ENCODE peak calls at places on chromosomes 1 and 21, in eight cellular contexts. One of them, this sample, is unnamed.

GRCh38 chr21:43322805-43323204 is 104.1 kb downstream of the SIK1 start:
- DNase-seq in iPS-NIHi11: no peak
- DNase-seq in astrocyte of the cerebellum: no peak
- DNase-seq in cardiac fibroblast: no peak
- DNase-seq in SIG-M5: no peak
- DNase-seq in tibial artery: no peak
- DNase-seq in stimulated activated CD8-positive, alpha-beta memory T cell treated with anti-CD3 and anti-CD28 coated beads, Interleukin-12 subunit alpha, Interleukin-12 subunit beta, amount 100 ng/mL, for 1 hour: no peak
- DNase-seq in endothelial cell of umbilical vein: no peak
- DNase-seq in this sample: no peak

GRCh38 chr1:53689736-53690401 is 49.1 kb downstream of the GLIS1 start:
- DNase-seq in iPS-NIHi11: no peak
- DNase-seq in astrocyte of the cerebellum: no peak
- DNase-seq in cardiac fibroblast: no peak
- DNase-seq in SIG-M5: no peak
- DNase-seq in tibial artery: no peak
- DNase-seq in stimulated activated CD8-positive, alpha-beta memory T cell treated with anti-CD3 and anti-CD28 coated beads, Interleukin-12 subunit alpha, Interleukin-12 subunit beta, amount 100 ng/mL, for 1 hour: no peak
- DNase-seq in endothelial cell of umbilical vein: no peak
- DNase-seq in this sample: no peak

GRCh38 chr1:166944186-166944967 is 31.0 kb downstream of the ILDR2 start:
- DNase-seq in iPS-NIHi11: no peak
- DNase-seq in astrocyte of the cerebellum: peak
- DNase-seq in cardiac fibroblast: peak
- DNase-seq in SIG-M5: no peak
- DNase-seq in tibial artery: no peak
- DNase-seq in stimulated activated CD8-positive, alpha-beta memory T cell treated with anti-CD3 and anti-CD28 coated beads, Interleukin-12 subunit alpha, Interleukin-12 subunit beta, amount 100 ng/mL, for 1 hour: no peak
- DNase-seq in endothelial cell of umbilical vein: no peak
- DNase-seq in this sample: no peak

GRCh38 chr1:14945132-14946010 is 208.2 kb upstream of the TMEM51 start:
- DNase-seq in iPS-NIHi11: peak
- DNase-seq in astrocyte of the cerebellum: peak
- DNase-seq in cardiac fibroblast: peak
- DNase-seq in SIG-M5: no peak
- DNase-seq in tibial artery: peak
- DNase-seq in stimulated activated CD8-positive, alpha-beta memory T cell treated with anti-CD3 and anti-CD28 coated beads, Interleukin-12 subunit alpha, Interleukin-12 subunit beta, amount 100 ng/mL, for 1 hour: no peak
- DNase-seq in endothelial cell of umbilical vein: peak
- DNase-seq in this sample: no peak

GRCh38 chr1:245580651-245581050 is 425.9 kb downstream of the KIF26B start:
- DNase-seq in iPS-NIHi11: no peak
- DNase-seq in astrocyte of the cerebellum: no peak
- DNase-seq in cardiac fibroblast: no peak
- DNase-seq in SIG-M5: no peak
- DNase-seq in tibial artery: no peak
- DNase-seq in stimulated activated CD8-positive, alpha-beta memory T cell treated with anti-CD3 and anti-CD28 coated beads, Interleukin-12 subunit alpha, Interleukin-12 subunit beta, amount 100 ng/mL, for 1 hour: no peak
- DNase-seq in endothelial cell of umbilical vein: no peak
- DNase-seq in this sample: no peak

GRCh38 chr1:182061597-182061996 is at the start of gene ZNF648:
- DNase-seq in iPS-NIHi11: peak
- DNase-seq in astrocyte of the cerebellum: no peak
- DNase-seq in cardiac fibroblast: no peak
- DNase-seq in SIG-M5: no peak
- DNase-seq in tibial artery: no peak
- DNase-seq in stimulated activated CD8-positive, alpha-beta memory T cell treated with anti-CD3 and anti-CD28 coated beads, Interleukin-12 subunit alpha, Interleukin-12 subunit beta, amount 100 ng/mL, for 1 hour: no peak
- DNase-seq in endothelial cell of umbilical vein: no peak
- DNase-seq in this sample: no peak

GRCh38 chr1:18877282-18877681 is 17.8 kb upstream of the TAS1R2 start:
- DNase-seq in iPS-NIHi11: no peak
- DNase-seq in astrocyte of the cerebellum: no peak
- DNase-seq in cardiac fibroblast: no peak
- DNase-seq in SIG-M5: no peak
- DNase-seq in tibial artery: no peak
- DNase-seq in stimulated activated CD8-positive, alpha-beta memory T cell treated with anti-CD3 and anti-CD28 coated beads, Interleukin-12 subunit alpha, Interleukin-12 subunit beta, amount 100 ng/mL, for 1 hour: no peak
- DNase-seq in endothelial cell of umbilical vein: no peak
- DNase-seq in this sample: no peak

GRCh38 chr1:101506541-101507164 is 269.8 kb downstream of the S1PR1 start:
- DNase-seq in iPS-NIHi11: peak
- DNase-seq in astrocyte of the cerebellum: peak
- DNase-seq in cardiac fibroblast: peak
- DNase-seq in SIG-M5: no peak
- DNase-seq in tibial artery: no peak
- DNase-seq in stimulated activated CD8-positive, alpha-beta memory T cell treated with anti-CD3 and anti-CD28 coated beads, Interleukin-12 subunit alpha, Interleukin-12 subunit beta, amount 100 ng/mL, for 1 hour: no peak
- DNase-seq in endothelial cell of umbilical vein: peak
- DNase-seq in this sample: peak

GRCh38 chr1:16402742-16403141 is 34.5 kb downstream of the SPATA21 start:
- DNase-seq in iPS-NIHi11: no peak
- DNase-seq in astrocyte of the cerebellum: no peak
- DNase-seq in cardiac fibroblast: no peak
- DNase-seq in SIG-M5: no peak
- DNase-seq in tibial artery: no peak
- DNase-seq in stimulated activated CD8-positive, alpha-beta memory T cell treated with anti-CD3 and anti-CD28 coated beads, Interleukin-12 subunit alpha, Interleukin-12 subunit beta, amount 100 ng/mL, for 1 hour: no peak
- DNase-seq in endothelial cell of umbilical vein: no peak
- DNase-seq in this sample: no peak

GRCh38 chr1:42105025-42105424 is 48.2 kb upstream of the GUCA2B start:
- DNase-seq in iPS-NIHi11: no peak
- DNase-seq in astrocyte of the cerebellum: no peak
- DNase-seq in cardiac fibroblast: no peak
- DNase-seq in SIG-M5: no peak
- DNase-seq in tibial artery: no peak
- DNase-seq in stimulated activated CD8-positive, alpha-beta memory T cell treated with anti-CD3 and anti-CD28 coated beads, Interleukin-12 subunit alpha, Interleukin-12 subunit beta, amount 100 ng/mL, for 1 hour: no peak
- DNase-seq in endothelial cell of umbilical vein: no peak
- DNase-seq in this sample: no peak

GRCh38 chr1:112297536-112297935 is 98.5 kb upstream of the CTTNBP2NL start:
- DNase-seq in iPS-NIHi11: no peak
- DNase-seq in astrocyte of the cerebellum: no peak
- DNase-seq in cardiac fibroblast: no peak
- DNase-seq in SIG-M5: no peak
- DNase-seq in tibial artery: no peak
- DNase-seq in stimulated activated CD8-positive, alpha-beta memory T cell treated with anti-CD3 and anti-CD28 coated beads, Interleukin-12 subunit alpha, Interleukin-12 subunit beta, amount 100 ng/mL, for 1 hour: no peak
- DNase-seq in endothelial cell of umbilical vein: no peak
- DNase-seq in this sample: no peak

GRCh38 chr1:181504294-181505115 is 21.2 kb downstream of the CACNA1E start:
- DNase-seq in iPS-NIHi11: peak
- DNase-seq in astrocyte of the cerebellum: no peak
- DNase-seq in cardiac fibroblast: peak
- DNase-seq in SIG-M5: peak
- DNase-seq in tibial artery: no peak
- DNase-seq in stimulated activated CD8-positive, alpha-beta memory T cell treated with anti-CD3 and anti-CD28 coated beads, Interleukin-12 subunit alpha, Interleukin-12 subunit beta, amount 100 ng/mL, for 1 hour: no peak
- DNase-seq in endothelial cell of umbilical vein: no peak
- DNase-seq in this sample: no peak

GRCh38 chr1:14549897-14550635 is 48.4 kb upstream of the KAZN start:
- DNase-seq in iPS-NIHi11: no peak
- DNase-seq in astrocyte of the cerebellum: no peak
- DNase-seq in cardiac fibroblast: no peak
- DNase-seq in SIG-M5: no peak
- DNase-seq in tibial artery: no peak
- DNase-seq in stimulated activated CD8-positive, alpha-beta memory T cell treated with anti-CD3 and anti-CD28 coated beads, Interleukin-12 subunit alpha, Interleukin-12 subunit beta, amount 100 ng/mL, for 1 hour: no peak
- DNase-seq in endothelial cell of umbilical vein: no peak
- DNase-seq in this sample: peak

GRCh38 chr1:154607084-154607747 is 770 bp downstream of the ADAR start:
- DNase-seq in iPS-NIHi11: no peak
- DNase-seq in astrocyte of the cerebellum: no peak
- DNase-seq in cardiac fibroblast: peak
- DNase-seq in SIG-M5: no peak
- DNase-seq in tibial artery: no peak
- DNase-seq in stimulated activated CD8-positive, alpha-beta memory T cell treated with anti-CD3 and anti-CD28 coated beads, Interleukin-12 subunit alpha, Interleukin-12 subunit beta, amount 100 ng/mL, for 1 hour: no peak
- DNase-seq in endothelial cell of umbilical vein: peak
- DNase-seq in this sample: no peak

GRCh38 chr1:19013826-19014548 is 57.5 kb upstream of the IFFO2 start:
- DNase-seq in iPS-NIHi11: no peak
- DNase-seq in astrocyte of the cerebellum: no peak
- DNase-seq in cardiac fibroblast: no peak
- DNase-seq in SIG-M5: no peak
- DNase-seq in tibial artery: no peak
- DNase-seq in stimulated activated CD8-positive, alpha-beta memory T cell treated with anti-CD3 and anti-CD28 coated beads, Interleukin-12 subunit alpha, Interleukin-12 subunit beta, amount 100 ng/mL, for 1 hour: no peak
- DNase-seq in endothelial cell of umbilical vein: no peak
- DNase-seq in this sample: no peak

GRCh38 chr1:189350983-189351616 is 1126.6 kb downstream of the BRINP3 start:
- DNase-seq in iPS-NIHi11: no peak
- DNase-seq in astrocyte of the cerebellum: no peak
- DNase-seq in cardiac fibroblast: no peak
- DNase-seq in SIG-M5: no peak
- DNase-seq in tibial artery: no peak
- DNase-seq in stimulated activated CD8-positive, alpha-beta memory T cell treated with anti-CD3 and anti-CD28 coated beads, Interleukin-12 subunit alpha, Interleukin-12 subunit beta, amount 100 ng/mL, for 1 hour: no peak
- DNase-seq in endothelial cell of umbilical vein: no peak
- DNase-seq in this sample: no peak

GRCh38 chr1:201020040-201020591 is 3.4 kb downstream of the KIF21B start:
- DNase-seq in iPS-NIHi11: no peak
- DNase-seq in astrocyte of the cerebellum: no peak
- DNase-seq in cardiac fibroblast: no peak
- DNase-seq in SIG-M5: no peak
- DNase-seq in tibial artery: no peak
- DNase-seq in stimulated activated CD8-positive, alpha-beta memory T cell treated with anti-CD3 and anti-CD28 coated beads, Interleukin-12 subunit alpha, Interleukin-12 subunit beta, amount 100 ng/mL, for 1 hour: no peak
- DNase-seq in endothelial cell of umbilical vein: no peak
- DNase-seq in this sample: no peak

GRCh38 chr1:109930252-109930993 is 19.8 kb downstream of the CSF1 start:
- DNase-seq in iPS-NIHi11: no peak
- DNase-seq in astrocyte of the cerebellum: no peak
- DNase-seq in cardiac fibroblast: no peak
- DNase-seq in SIG-M5: no peak
- DNase-seq in tibial artery: no peak
- DNase-seq in stimulated activated CD8-positive, alpha-beta memory T cell treated with anti-CD3 and anti-CD28 coated beads, Interleukin-12 subunit alpha, Interleukin-12 subunit beta, amount 100 ng/mL, for 1 hour: no peak
- DNase-seq in endothelial cell of umbilical vein: no peak
- DNase-seq in this sample: no peak

GRCh38 chr1:180542530-180543171 is 16.1 kb upstream of the OVAAL start:
- DNase-seq in iPS-NIHi11: no peak
- DNase-seq in astrocyte of the cerebellum: no peak
- DNase-seq in cardiac fibroblast: peak
- DNase-seq in SIG-M5: no peak
- DNase-seq in tibial artery: no peak
- DNase-seq in stimulated activated CD8-positive, alpha-beta memory T cell treated with anti-CD3 and anti-CD28 coated beads, Interleukin-12 subunit alpha, Interleukin-12 subunit beta, amount 100 ng/mL, for 1 hour: no peak
- DNase-seq in endothelial cell of umbilical vein: no peak
- DNase-seq in this sample: no peak

GRCh38 chr1:48916121-48917069 is 139.7 kb upstream of the BEND5 start:
- DNase-seq in iPS-NIHi11: peak
- DNase-seq in astrocyte of the cerebellum: peak
- DNase-seq in cardiac fibroblast: peak
- DNase-seq in SIG-M5: no peak
- DNase-seq in tibial artery: no peak
- DNase-seq in stimulated activated CD8-positive, alpha-beta memory T cell treated with anti-CD3 and anti-CD28 coated beads, Interleukin-12 subunit alpha, Interleukin-12 subunit beta, amount 100 ng/mL, for 1 hour: no peak
- DNase-seq in endothelial cell of umbilical vein: peak
- DNase-seq in this sample: no peak

GRCh38 chr1:59422921-59423575 is 126.2 kb downstream of the FGGY start:
- DNase-seq in iPS-NIHi11: no peak
- DNase-seq in astrocyte of the cerebellum: no peak
- DNase-seq in cardiac fibroblast: peak
- DNase-seq in SIG-M5: no peak
- DNase-seq in tibial artery: peak
- DNase-seq in stimulated activated CD8-positive, alpha-beta memory T cell treated with anti-CD3 and anti-CD28 coated beads, Interleukin-12 subunit alpha, Interleukin-12 subunit beta, amount 100 ng/mL, for 1 hour: no peak
- DNase-seq in endothelial cell of umbilical vein: peak
- DNase-seq in this sample: peak

GRCh38 chr1:246117066-246117791 is 389.9 kb downstream of the SMYD3 start:
- DNase-seq in iPS-NIHi11: peak
- DNase-seq in astrocyte of the cerebellum: peak
- DNase-seq in cardiac fibroblast: peak
- DNase-seq in SIG-M5: no peak
- DNase-seq in tibial artery: no peak
- DNase-seq in stimulated activated CD8-positive, alpha-beta memory T cell treated with anti-CD3 and anti-CD28 coated beads, Interleukin-12 subunit alpha, Interleukin-12 subunit beta, amount 100 ng/mL, for 1 hour: peak
- DNase-seq in endothelial cell of umbilical vein: peak
- DNase-seq in this sample: peak

GRCh38 chr1:980602-981395 is 1.1 kb downstream of the PERM1 start:
- DNase-seq in iPS-NIHi11: no peak
- DNase-seq in astrocyte of the cerebellum: no peak
- DNase-seq in cardiac fibroblast: no peak
- DNase-seq in SIG-M5: no peak
- DNase-seq in tibial artery: no peak
- DNase-seq in stimulated activated CD8-positive, alpha-beta memory T cell treated with anti-CD3 and anti-CD28 coated beads, Interleukin-12 subunit alpha, Interleukin-12 subunit beta, amount 100 ng/mL, for 1 hour: no peak
- DNase-seq in endothelial cell of umbilical vein: no peak
- DNase-seq in this sample: no peak

GRCh38 chr21:15441999-15442398 is 287.8 kb upstream of the USP25 start:
- DNase-seq in iPS-NIHi11: no peak
- DNase-seq in astrocyte of the cerebellum: no peak
- DNase-seq in cardiac fibroblast: no peak
- DNase-seq in SIG-M5: no peak
- DNase-seq in tibial artery: no peak
- DNase-seq in stimulated activated CD8-positive, alpha-beta memory T cell treated with anti-CD3 and anti-CD28 coated beads, Interleukin-12 subunit alpha, Interleukin-12 subunit beta, amount 100 ng/mL, for 1 hour: no peak
- DNase-seq in endothelial cell of umbilical vein: peak
- DNase-seq in this sample: no peak

GRCh38 chr1:19817160-19817559 is 2.1 kb upstream of the RNF186 start:
- DNase-seq in iPS-NIHi11: no peak
- DNase-seq in astrocyte of the cerebellum: no peak
- DNase-seq in cardiac fibroblast: no peak
- DNase-seq in SIG-M5: no peak
- DNase-seq in tibial artery: no peak
- DNase-seq in stimulated activated CD8-positive, alpha-beta memory T cell treated with anti-CD3 and anti-CD28 coated beads, Interleukin-12 subunit alpha, Interleukin-12 subunit beta, amount 100 ng/mL, for 1 hour: no peak
- DNase-seq in endothelial cell of umbilical vein: no peak
- DNase-seq in this sample: no peak

GRCh38 chr1:27536767-27537166 is 46.8 kb upstream of the WASF2 start:
- DNase-seq in iPS-NIHi11: peak
- DNase-seq in astrocyte of the cerebellum: peak
- DNase-seq in cardiac fibroblast: peak
- DNase-seq in SIG-M5: no peak
- DNase-seq in tibial artery: peak
- DNase-seq in stimulated activated CD8-positive, alpha-beta memory T cell treated with anti-CD3 and anti-CD28 coated beads, Interleukin-12 subunit alpha, Interleukin-12 subunit beta, amount 100 ng/mL, for 1 hour: no peak
- DNase-seq in endothelial cell of umbilical vein: no peak
- DNase-seq in this sample: no peak

GRCh38 chr1:177228721-177229088 is 57.9 kb downstream of the BRINP2 start:
- DNase-seq in iPS-NIHi11: no peak
- DNase-seq in astrocyte of the cerebellum: no peak
- DNase-seq in cardiac fibroblast: no peak
- DNase-seq in SIG-M5: no peak
- DNase-seq in tibial artery: no peak
- DNase-seq in stimulated activated CD8-positive, alpha-beta memory T cell treated with anti-CD3 and anti-CD28 coated beads, Interleukin-12 subunit alpha, Interleukin-12 subunit beta, amount 100 ng/mL, for 1 hour: no peak
- DNase-seq in endothelial cell of umbilical vein: no peak
- DNase-seq in this sample: no peak

GRCh38 chr1:155978325-155978972 is at the start of gene ARHGEF2:
- DNase-seq in iPS-NIHi11: peak
- DNase-seq in astrocyte of the cerebellum: no peak
- DNase-seq in cardiac fibroblast: peak
- DNase-seq in SIG-M5: peak
- DNase-seq in tibial artery: peak
- DNase-seq in stimulated activated CD8-positive, alpha-beta memory T cell treated with anti-CD3 and anti-CD28 coated beads, Interleukin-12 subunit alpha, Interleukin-12 subunit beta, amount 100 ng/mL, for 1 hour: peak
- DNase-seq in endothelial cell of umbilical vein: peak
- DNase-seq in this sample: no peak

GRCh38 chr1:193629875-193630274 is 443.5 kb upstream of the B3GALT2 start:
- DNase-seq in iPS-NIHi11: peak
- DNase-seq in astrocyte of the cerebellum: no peak
- DNase-seq in cardiac fibroblast: peak
- DNase-seq in SIG-M5: no peak
- DNase-seq in tibial artery: no peak
- DNase-seq in stimulated activated CD8-positive, alpha-beta memory T cell treated with anti-CD3 and anti-CD28 coated beads, Interleukin-12 subunit alpha, Interleukin-12 subunit beta, amount 100 ng/mL, for 1 hour: no peak
- DNase-seq in endothelial cell of umbilical vein: peak
- DNase-seq in this sample: no peak

GRCh38 chr1:61819421-61819820 is 77.1 kb downstream of the PATJ start:
- DNase-seq in iPS-NIHi11: no peak
- DNase-seq in astrocyte of the cerebellum: no peak
- DNase-seq in cardiac fibroblast: no peak
- DNase-seq in SIG-M5: no peak
- DNase-seq in tibial artery: no peak
- DNase-seq in stimulated activated CD8-positive, alpha-beta memory T cell treated with anti-CD3 and anti-CD28 coated beads, Interleukin-12 subunit alpha, Interleukin-12 subunit beta, amount 100 ng/mL, for 1 hour: no peak
- DNase-seq in endothelial cell of umbilical vein: no peak
- DNase-seq in this sample: no peak

GRCh38 chr1:116514708-116515525 is 55.9 kb downstream of the CD58 start:
- DNase-seq in iPS-NIHi11: no peak
- DNase-seq in astrocyte of the cerebellum: peak
- DNase-seq in cardiac fibroblast: peak
- DNase-seq in SIG-M5: peak
- DNase-seq in tibial artery: no peak
- DNase-seq in stimulated activated CD8-positive, alpha-beta memory T cell treated with anti-CD3 and anti-CD28 coated beads, Interleukin-12 subunit alpha, Interleukin-12 subunit beta, amount 100 ng/mL, for 1 hour: no peak
- DNase-seq in endothelial cell of umbilical vein: no peak
- DNase-seq in this sample: no peak

GRCh38 chr1:70426154-70427131 is 15.4 kb downstream of the CTH start:
- DNase-seq in iPS-NIHi11: no peak
- DNase-seq in astrocyte of the cerebellum: no peak
- DNase-seq in cardiac fibroblast: no peak
- DNase-seq in SIG-M5: no peak
- DNase-seq in tibial artery: no peak
- DNase-seq in stimulated activated CD8-positive, alpha-beta memory T cell treated with anti-CD3 and anti-CD28 coated beads, Interleukin-12 subunit alpha, Interleukin-12 subunit beta, amount 100 ng/mL, for 1 hour: no peak
- DNase-seq in endothelial cell of umbilical vein: no peak
- DNase-seq in this sample: peak

GRCh38 chr21:27681038-27681437 is 714.1 kb upstream of the ADAMTS5 start:
- DNase-seq in iPS-NIHi11: no peak
- DNase-seq in astrocyte of the cerebellum: no peak
- DNase-seq in cardiac fibroblast: no peak
- DNase-seq in SIG-M5: no peak
- DNase-seq in tibial artery: no peak
- DNase-seq in stimulated activated CD8-positive, alpha-beta memory T cell treated with anti-CD3 and anti-CD28 coated beads, Interleukin-12 subunit alpha, Interleukin-12 subunit beta, amount 100 ng/mL, for 1 hour: no peak
- DNase-seq in endothelial cell of umbilical vein: peak
- DNase-seq in this sample: peak

GRCh38 chr1:77228836-77229235 is 9.6 kb upstream of the PIGK start:
- DNase-seq in iPS-NIHi11: no peak
- DNase-seq in astrocyte of the cerebellum: no peak
- DNase-seq in cardiac fibroblast: no peak
- DNase-seq in SIG-M5: no peak
- DNase-seq in tibial artery: no peak
- DNase-seq in stimulated activated CD8-positive, alpha-beta memory T cell treated with anti-CD3 and anti-CD28 coated beads, Interleukin-12 subunit alpha, Interleukin-12 subunit beta, amount 100 ng/mL, for 1 hour: no peak
- DNase-seq in endothelial cell of umbilical vein: peak
- DNase-seq in this sample: no peak